ENCODE peak calls at places on chromosomes 5 and 9, in four cellular contexts. One of them, this sample, is unnamed. For H3K4me1, the result is how much of the 10 kb centered on the place peaks cover.

GRCh38 chr5:151492729-151493128 is 45.3 kb downstream of the SLC36A1 start:
- DNase-seq in NT2/D1: no peak
- DNase-seq in BE2C: no peak
- DNase-seq in H9: no peak
- DNase-seq in this sample: no peak

GRCh38 chr5:124979174-124979573 is 232.7 kb upstream of the ZNF608 start:
- DNase-seq in H9: peak
- DNase-seq in NT2/D1: peak
- DNase-seq in BE2C: no peak
- DNase-seq in this sample: no peak

GRCh38 chr5:124604419-124604818 is 142.0 kb downstream of the ZNF608 start:
- DNase-seq in BE2C: no peak
- DNase-seq in NT2/D1: no peak
- DNase-seq in H9: no peak
- DNase-seq in this sample: no peak

GRCh38 chr5:113546711-113547159 is 33.2 kb downstream of the YTHDC2 start:
- DNase-seq in H9: no peak
- DNase-seq in BE2C: no peak
- DNase-seq in NT2/D1: no peak
- DNase-seq in this sample: no peak

GRCh38 chr5:68319316-68320093 is 103.9 kb downstream of the PIK3R1 start:
- DNase-seq in H9: no peak
- DNase-seq in BE2C: no peak
- DNase-seq in NT2/D1: no peak
- DNase-seq in this sample: no peak

GRCh38 chr9:125750656-125751035 is 3.5 kb downstream of the PBX3 start:
- DNase-seq in NT2/D1: no peak
- DNase-seq in BE2C: peak
- DNase-seq in H9: no peak
- DNase-seq in this sample: no peak

GRCh38 chr5:102638316-102638715 is 116.8 kb upstream of the PAM start:
- DNase-seq in BE2C: no peak
- DNase-seq in H9: no peak
- DNase-seq in NT2/D1: no peak
- DNase-seq in this sample: no peak

GRCh38 chr5:149450199-149450598 is 71.1 kb upstream of the IL17B start:
- DNase-seq in H9: no peak
- DNase-seq in NT2/D1: no peak
- DNase-seq in BE2C: no peak
- DNase-seq in this sample: peak

GRCh38 chr9:77495834-77496671 is 152.1 kb downstream of the GNA14 start:
- DNase-seq in H9: no peak
- DNase-seq in NT2/D1: no peak
- DNase-seq in BE2C: no peak
- DNase-seq in this sample: no peak

GRCh38 chr9:114405294-114406034 is 17.7 kb upstream of the AKNA start:
- DNase-seq in NT2/D1: peak
- DNase-seq in H9: peak
- DNase-seq in BE2C: peak
- DNase-seq in this sample: peak

GRCh38 chr5:12615141-12615820 is 711.0 kb upstream of the CTNND2 start:
- DNase-seq in NT2/D1: no peak
- DNase-seq in H9: no peak
- DNase-seq in BE2C: no peak
- DNase-seq in this sample: no peak

GRCh38 chr9:114344188-114344566 is 14.5 kb downstream of the ORM2 start:
- DNase-seq in BE2C: no peak
- DNase-seq in H9: no peak
- DNase-seq in NT2/D1: no peak
- DNase-seq in this sample: no peak

GRCh38 chr9:90827181-90827866 is 25.7 kb downstream of the SYK start:
- DNase-seq in NT2/D1: no peak
- DNase-seq in BE2C: no peak
- DNase-seq in H9: peak
- DNase-seq in this sample: no peak

GRCh38 chr5:36390640-36391039 is 88.9 kb upstream of the RANBP3L start:
- DNase-seq in NT2/D1: no peak
- DNase-seq in BE2C: no peak
- DNase-seq in H9: no peak
- DNase-seq in this sample: no peak

GRCh38 chr5:179815491-179816249 is 5.0 kb upstream of the SQSTM1 start:
- DNase-seq in BE2C: no peak
- DNase-seq in NT2/D1: no peak
- DNase-seq in H9: no peak
- DNase-seq in this sample: no peak

GRCh38 chr9:110750272-110750671 is 81.7 kb downstream of the MUSK start:
- DNase-seq in BE2C: peak
- DNase-seq in NT2/D1: no peak
- DNase-seq in H9: no peak
- DNase-seq in this sample: no peak

GRCh38 chr9:107177857-107178256 is 105.2 kb upstream of the RAD23B start:
- DNase-seq in NT2/D1: no peak
- DNase-seq in BE2C: no peak
- DNase-seq in H9: no peak
- DNase-seq in this sample: no peak

GRCh38 chr5:82847564-82847963 is 229.6 kb downstream of the TMEM167A start:
- DNase-seq in BE2C: no peak
- DNase-seq in NT2/D1: no peak
- DNase-seq in H9: no peak
- DNase-seq in this sample: no peak

GRCh38 chr5:58800861-58801540 is 218.1 kb downstream of the RAB3C start:
- DNase-seq in NT2/D1: no peak
- DNase-seq in BE2C: no peak
- DNase-seq in H9: no peak
- DNase-seq in this sample: no peak

GRCh38 chr5:81397169-81397568 is 3.2 kb upstream of the ACOT12 start:
- DNase-seq in NT2/D1: no peak
- DNase-seq in BE2C: peak
- DNase-seq in H9: no peak
- DNase-seq in this sample: no peak

GRCh38 chr5:132860742-132861141 is 5.5 kb downstream of the GDF9 start:
- DNase-seq in H9: no peak
- DNase-seq in NT2/D1: no peak
- DNase-seq in BE2C: no peak
- DNase-seq in this sample: no peak

GRCh38 chr5:44048268-44048984 is 340.8 kb downstream of the FGF10 start:
- DNase-seq in BE2C: no peak
- DNase-seq in H9: no peak
- DNase-seq in NT2/D1: no peak
- DNase-seq in this sample: no peak

GRCh38 chr5:146675700-146676099 is 159.7 kb upstream of the GPR151 start:
- DNase-seq in BE2C: peak
- DNase-seq in NT2/D1: no peak
- DNase-seq in H9: no peak
- DNase-seq in this sample: no peak

GRCh38 chr9:124940521-124940893 is 376 bp downstream of the GOLGA1 start:
- DNase-seq in NT2/D1: no peak
- DNase-seq in BE2C: peak
- DNase-seq in H9: no peak
- DNase-seq in this sample: no peak

GRCh38 chr5:127595484-127596368 is 53.2 kb upstream of the CTXN3 start:
- DNase-seq in H9: no peak
- DNase-seq in NT2/D1: no peak
- DNase-seq in BE2C: no peak
- DNase-seq in this sample: no peak

GRCh38 chr9:34171753-34172535 is 6.9 kb upstream of the UBAP1 start:
- DNase-seq in BE2C: no peak
- DNase-seq in NT2/D1: no peak
- DNase-seq in H9: no peak
- DNase-seq in this sample: no peak

GRCh38 chr9:85510830-85511504 is 230.8 kb downstream of the AGTPBP1 start:
- DNase-seq in BE2C: peak
- DNase-seq in H9: no peak
- DNase-seq in NT2/D1: no peak
- DNase-seq in this sample: no peak

GRCh38 chr5:172866378-172866777 is 32.3 kb downstream of the ERGIC1 start:
- DNase-seq in H9: no peak
- DNase-seq in BE2C: no peak
- DNase-seq in NT2/D1: no peak
- DNase-seq in this sample: no peak
- H3K4me1 ChIP-seq in H9: under half
- H3K4me1 ChIP-seq in BE2C: under half
- H3K4me1 ChIP-seq in NT2/D1: under half
- H3K4me1 ChIP-seq in this sample: under half

GRCh38 chr5:167643616-167644015 is 647.8 kb upstream of the WWC1 start:
- DNase-seq in H9: no peak
- DNase-seq in BE2C: no peak
- DNase-seq in NT2/D1: no peak
- DNase-seq in this sample: no peak

GRCh38 chr5:167634432-167634831 is 657.0 kb upstream of the WWC1 start:
- DNase-seq in NT2/D1: no peak
- DNase-seq in BE2C: no peak
- DNase-seq in H9: no peak
- DNase-seq in this sample: no peak

GRCh38 chr5:167642779-167643517 is 648.5 kb upstream of the WWC1 start:
- DNase-seq in BE2C: no peak
- DNase-seq in H9: no peak
- DNase-seq in NT2/D1: no peak
- DNase-seq in this sample: no peak

GRCh38 chr5:167639761-167640160 is 651.7 kb upstream of the WWC1 start:
- DNase-seq in NT2/D1: no peak
- DNase-seq in H9: no peak
- DNase-seq in BE2C: no peak
- DNase-seq in this sample: no peak

DNA sequence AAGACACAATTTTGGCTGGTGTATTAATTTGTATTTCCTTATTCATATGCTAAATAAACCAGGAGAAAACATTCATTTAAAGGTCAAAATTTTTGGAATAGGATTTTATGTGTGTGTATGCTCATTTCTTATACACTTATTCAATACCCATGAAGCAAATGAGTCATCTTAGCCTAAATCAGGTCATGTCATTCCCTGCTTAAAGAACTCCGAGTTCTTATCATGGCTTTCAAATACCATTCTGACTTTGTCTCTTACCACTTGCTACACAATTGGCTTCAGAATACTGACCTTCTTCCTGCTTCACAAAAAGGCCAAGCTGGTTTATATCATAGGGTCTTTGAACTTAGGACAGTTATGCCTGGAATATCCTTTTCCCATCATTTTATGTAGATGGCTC is 652.2 kb upstream of the WWC1 start:
- DNase-seq in BE2C: no peak
- DNase-seq in NT2/D1: no peak
- DNase-seq in H9: no peak
- DNase-seq in this sample: no peak
- H3K4me1 ChIP-seq in BE2C: under half
- H3K4me1 ChIP-seq in NT2/D1: under half
- H3K4me1 ChIP-seq in H9: under half
- H3K4me1 ChIP-seq in this sample: under half

DNA sequence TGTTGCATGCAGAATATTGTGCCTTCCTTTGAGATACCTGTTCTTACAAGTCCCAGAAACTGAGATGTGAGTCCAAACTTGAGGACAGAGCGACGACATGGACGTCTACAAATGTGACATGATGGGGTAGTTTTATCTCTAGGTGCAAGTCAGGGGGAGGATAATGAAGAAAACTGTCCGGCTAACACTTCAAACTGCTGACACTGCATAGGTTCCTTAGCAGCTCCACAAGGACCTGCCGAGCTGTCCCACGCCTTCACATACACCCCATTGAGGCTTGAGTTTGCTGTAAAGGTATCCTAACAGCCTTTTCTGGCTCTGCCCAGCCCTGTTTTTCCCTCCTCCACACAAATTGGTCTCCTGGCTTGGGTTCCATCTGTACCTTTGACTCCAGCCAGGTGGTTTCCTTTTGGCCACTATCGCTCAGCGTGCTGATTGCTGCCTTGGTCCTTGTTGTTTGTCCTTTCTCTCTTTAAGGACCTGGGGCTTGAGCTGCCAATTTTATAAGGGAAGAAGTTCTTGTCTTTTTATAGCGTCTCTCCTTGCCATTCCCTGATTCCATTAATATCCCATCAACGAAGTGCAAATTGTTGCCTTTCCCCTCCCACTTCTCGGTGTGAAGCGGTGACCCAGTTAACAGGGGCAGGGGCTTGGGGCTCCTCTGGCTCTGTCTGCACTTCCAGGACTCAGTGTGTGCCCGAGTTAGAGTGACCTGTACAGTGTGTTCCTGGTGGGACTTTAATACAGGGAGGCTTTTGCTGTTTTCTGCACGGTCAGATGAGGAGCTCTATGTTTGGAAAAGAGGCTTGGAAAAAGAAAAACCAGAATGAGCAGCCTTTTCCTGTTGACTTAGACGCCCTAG is 100.3 kb downstream of the PCSK1 start:
- DNase-seq in BE2C: no peak
- DNase-seq in H9: no peak
- DNase-seq in NT2/D1: no peak
- DNase-seq in this sample: no peak
- H3K4me1 ChIP-seq in BE2C: under half
- H3K4me1 ChIP-seq in H9: under half
- H3K4me1 ChIP-seq in NT2/D1: under half
- H3K4me1 ChIP-seq in this sample: under half

DNA sequence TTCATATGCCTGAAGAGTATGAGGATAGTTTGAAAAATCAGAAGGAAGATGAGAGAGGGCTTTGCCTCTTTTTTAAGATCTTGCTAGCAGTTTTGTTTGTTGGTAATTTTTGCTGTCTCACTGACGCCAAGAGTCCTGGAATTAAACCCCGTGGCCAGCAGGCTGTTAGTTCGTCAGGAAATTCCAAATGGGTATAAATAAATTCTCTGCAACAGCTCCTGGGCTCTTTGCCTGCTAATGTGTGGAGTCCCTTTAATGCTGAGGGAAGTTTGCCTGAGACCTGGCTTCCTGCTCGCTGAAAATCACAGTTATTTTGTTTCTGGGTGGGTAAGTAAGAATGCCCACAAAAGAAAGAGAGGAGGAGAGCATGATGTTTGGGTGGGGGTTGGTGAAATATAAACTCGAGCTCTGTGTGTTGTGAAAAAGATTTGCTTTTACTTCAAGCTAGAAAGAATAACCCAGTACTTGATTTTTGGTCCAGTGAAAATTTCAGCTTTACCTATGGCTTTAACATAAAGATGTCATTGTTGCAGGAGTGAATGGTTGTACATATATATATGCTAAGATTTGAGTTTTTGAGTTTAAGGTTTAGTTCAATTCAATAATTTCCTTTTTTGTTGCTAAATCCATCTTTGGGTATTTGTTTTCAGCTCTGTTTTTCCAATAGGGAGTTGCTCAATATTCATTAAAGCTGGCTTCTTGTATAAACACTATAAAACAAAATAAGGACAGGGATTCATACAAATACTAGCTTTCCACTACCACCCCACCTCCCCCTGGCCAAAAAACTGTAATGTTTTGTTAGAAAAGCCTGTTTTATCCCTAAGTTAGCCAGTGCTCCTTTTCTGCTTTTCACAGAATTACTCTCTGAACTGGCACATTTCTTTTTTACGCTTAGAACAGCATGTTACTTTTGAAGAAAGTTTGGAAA is 147.8 kb upstream of the DMRT1 start:
- DNase-seq in BE2C: no peak
- DNase-seq in H9: no peak
- DNase-seq in NT2/D1: no peak
- DNase-seq in this sample: no peak
- H3K4me1 ChIP-seq in BE2C: under half
- H3K4me1 ChIP-seq in H9: under half
- H3K4me1 ChIP-seq in NT2/D1: under half
- H3K4me1 ChIP-seq in this sample: under half

GRCh38 chr5:107466233-107466769 is 204.4 kb downstream of the EFNA5 start:
- DNase-seq in BE2C: peak
- DNase-seq in NT2/D1: no peak
- DNase-seq in H9: peak
- DNase-seq in this sample: peak
- H3K4me1 ChIP-seq in BE2C: under half
- H3K4me1 ChIP-seq in NT2/D1: under half
- H3K4me1 ChIP-seq in H9: under half
- H3K4me1 ChIP-seq in this sample: under half